ENCODE peak calls at places on chromosomes 5 and 9, in six cellular contexts. One of them, this sample, is unnamed.
A peak's percentile ranks its signal among the peaks of the same experiment; 100 is the strongest.

GRCh38 chr5:139670369-139671095 is 22.4 kb downstream of the CXXC5 start:
- DNase-seq in transverse colon: peak; percentile 76
- DNase-seq in adrenal gland: no peak
- DNase-seq in suprapubic skin: no peak
- DNase-seq in fibroblast of lung: no peak
- DNase-seq in uterus: no peak
- DNase-seq in this sample: no peak

GRCh38 chr5:150517272-150518152 is 9.6 kb downstream of the NDST1 start:
- DNase-seq in uterus: no peak
- DNase-seq in suprapubic skin: no peak
- DNase-seq in fibroblast of lung: peak; percentile 96
- DNase-seq in transverse colon: peak; percentile 91
- DNase-seq in adrenal gland: peak; percentile 87
- DNase-seq in this sample: peak; percentile 94

GRCh38 chr9:127550751-127551150 is 61.3 kb upstream of the STXBP1 start:
- DNase-seq in suprapubic skin: no peak
- DNase-seq in fibroblast of lung: no peak
- DNase-seq in adrenal gland: peak; percentile 54
- DNase-seq in transverse colon: peak; percentile 24
- DNase-seq in uterus: no peak
- DNase-seq in this sample: no peak

GRCh38 chr9:34559616-34560546 is 29.6 kb downstream of the CNTFR start:
- DNase-seq in suprapubic skin: no peak
- DNase-seq in adrenal gland: peak; percentile 63
- DNase-seq in uterus: no peak
- DNase-seq in transverse colon: peak; percentile 60
- DNase-seq in fibroblast of lung: peak; percentile 59
- DNase-seq in this sample: no peak

GRCh38 chr5:143352691-143353090 is 50.8 kb downstream of the NR3C1 start:
- DNase-seq in fibroblast of lung: no peak
- DNase-seq in adrenal gland: no peak
- DNase-seq in suprapubic skin: no peak
- DNase-seq in transverse colon: no peak
- DNase-seq in uterus: no peak
- DNase-seq in this sample: no peak

GRCh38 chr9:21153688-21154608 is 12.3 kb upstream of the IFNW1 start:
- DNase-seq in adrenal gland: peak; percentile 18
- DNase-seq in transverse colon: no peak
- DNase-seq in uterus: no peak
- DNase-seq in suprapubic skin: no peak
- DNase-seq in fibroblast of lung: peak; percentile 15
- DNase-seq in this sample: no peak

GRCh38 chr9:113593682-113594281 is 130.3 kb downstream of the RGS3 start:
- DNase-seq in fibroblast of lung: peak; percentile 96
- DNase-seq in suprapubic skin: peak; percentile 96
- DNase-seq in transverse colon: peak; percentile 76
- DNase-seq in adrenal gland: peak; percentile 98
- DNase-seq in uterus: peak; percentile 93
- DNase-seq in this sample: peak; percentile 59

GRCh38 chr5:14202462-14202861 is 59.3 kb downstream of the TRIO start:
- DNase-seq in suprapubic skin: no peak
- DNase-seq in uterus: no peak
- DNase-seq in adrenal gland: no peak
- DNase-seq in fibroblast of lung: no peak
- DNase-seq in transverse colon: peak; percentile 19
- DNase-seq in this sample: no peak

GRCh38 chr9:134550584-134550983 is 91.0 kb upstream of the COL5A1 start:
- DNase-seq in fibroblast of lung: no peak
- DNase-seq in transverse colon: no peak
- DNase-seq in adrenal gland: no peak
- DNase-seq in uterus: no peak
- DNase-seq in suprapubic skin: no peak
- DNase-seq in this sample: no peak

GRCh38 chr9:137444106-137444790 is 3.1 kb upstream of the ENTPD8 start:
- DNase-seq in suprapubic skin: peak; percentile 56
- DNase-seq in fibroblast of lung: no peak
- DNase-seq in uterus: no peak
- DNase-seq in transverse colon: no peak
- DNase-seq in adrenal gland: no peak
- DNase-seq in this sample: peak; percentile 36

GRCh38 chr9:6443661-6444060 is 30.7 kb downstream of the UHRF2 start:
- DNase-seq in adrenal gland: no peak
- DNase-seq in fibroblast of lung: no peak
- DNase-seq in transverse colon: no peak
- DNase-seq in uterus: no peak
- DNase-seq in suprapubic skin: no peak
- DNase-seq in this sample: no peak

GRCh38 chr5:141646026-141646425 is 5.2 kb downstream of the FCHSD1 start:
- DNase-seq in uterus: no peak
- DNase-seq in transverse colon: no peak
- DNase-seq in suprapubic skin: no peak
- DNase-seq in fibroblast of lung: no peak
- DNase-seq in adrenal gland: no peak
- DNase-seq in this sample: no peak

GRCh38 chr5:62306494-62307363 is 723 bp downstream of the KIF2A start:
- DNase-seq in adrenal gland: peak; percentile 47
- DNase-seq in fibroblast of lung: peak; percentile 49
- DNase-seq in transverse colon: peak; percentile 49
- DNase-seq in suprapubic skin: peak; percentile 76
- DNase-seq in uterus: peak; percentile 29
- DNase-seq in this sample: peak; percentile 54

GRCh38 chr5:158843305-158843704 is 256.4 kb downstream of the EBF1 start:
- DNase-seq in uterus: no peak
- DNase-seq in adrenal gland: no peak
- DNase-seq in suprapubic skin: no peak
- DNase-seq in transverse colon: no peak
- DNase-seq in fibroblast of lung: no peak
- DNase-seq in this sample: no peak

GRCh38 chr9:80400624-80401230 is 829.0 kb downstream of the TLE4 start:
- DNase-seq in suprapubic skin: no peak
- DNase-seq in fibroblast of lung: no peak
- DNase-seq in adrenal gland: no peak
- DNase-seq in uterus: no peak
- DNase-seq in transverse colon: no peak
- DNase-seq in this sample: no peak

GRCh38 chr5:96330532-96331140 is 102.4 kb downstream of the PCSK1 start:
- DNase-seq in adrenal gland: no peak
- DNase-seq in suprapubic skin: no peak
- DNase-seq in transverse colon: no peak
- DNase-seq in uterus: no peak
- DNase-seq in fibroblast of lung: no peak
- DNase-seq in this sample: no peak

GRCh38 chr5:80654054-80654390 is 430 bp upstream of the MSH3 start:
- DNase-seq in transverse colon: peak; percentile 62
- DNase-seq in adrenal gland: no peak
- DNase-seq in fibroblast of lung: no peak
- DNase-seq in uterus: no peak
- DNase-seq in suprapubic skin: no peak
- DNase-seq in this sample: peak; percentile 73

GRCh38 chr5:62547929-62548678 is 30.5 kb upstream of the LRRC70 start:
- DNase-seq in adrenal gland: no peak
- DNase-seq in fibroblast of lung: peak; percentile 11
- DNase-seq in transverse colon: no peak
- DNase-seq in suprapubic skin: no peak
- DNase-seq in uterus: no peak
- DNase-seq in this sample: no peak

GRCh38 chr5:158017433-158017832 is 158.5 kb upstream of the CLINT1 start:
- DNase-seq in transverse colon: no peak
- DNase-seq in fibroblast of lung: no peak
- DNase-seq in uterus: no peak
- DNase-seq in adrenal gland: no peak
- DNase-seq in suprapubic skin: no peak
- DNase-seq in this sample: no peak

GRCh38 chr5:84202136-84202535 is 182.5 kb downstream of the EDIL3 start:
- DNase-seq in uterus: no peak
- DNase-seq in suprapubic skin: no peak
- DNase-seq in fibroblast of lung: no peak
- DNase-seq in transverse colon: no peak
- DNase-seq in adrenal gland: no peak
- DNase-seq in this sample: no peak

GRCh38 chr5:78677777-78678668 is 29.5 kb upstream of the LHFPL2 start:
- DNase-seq in uterus: peak; percentile 85
- DNase-seq in transverse colon: peak; percentile 40
- DNase-seq in fibroblast of lung: peak; percentile 99
- DNase-seq in suprapubic skin: peak; percentile 79
- DNase-seq in adrenal gland: peak; percentile 24
- DNase-seq in this sample: no peak

GRCh38 chr5:17169507-17169906 is 47.9 kb upstream of the BASP1 start:
- DNase-seq in fibroblast of lung: peak; percentile 88
- DNase-seq in uterus: no peak
- DNase-seq in adrenal gland: no peak
- DNase-seq in transverse colon: no peak
- DNase-seq in suprapubic skin: no peak
- DNase-seq in this sample: no peak

GRCh38 chr9:136275655-136276429 is 28.1 kb downstream of the CCDC187 start:
- DNase-seq in fibroblast of lung: no peak
- DNase-seq in suprapubic skin: no peak
- DNase-seq in adrenal gland: no peak
- DNase-seq in uterus: no peak
- DNase-seq in transverse colon: no peak
- DNase-seq in this sample: no peak

GRCh38 chr9:93893899-93894690 is 61.1 kb downstream of the BARX1 start:
- DNase-seq in fibroblast of lung: no peak
- DNase-seq in adrenal gland: no peak
- DNase-seq in suprapubic skin: peak; percentile 45
- DNase-seq in uterus: no peak
- DNase-seq in transverse colon: peak; percentile 49
- DNase-seq in this sample: peak; percentile 37

GRCh38 chr5:73673161-73673591 is 47.2 kb downstream of the ARHGEF28 start:
- DNase-seq in fibroblast of lung: peak; percentile 92
- DNase-seq in transverse colon: no peak
- DNase-seq in uterus: no peak
- DNase-seq in adrenal gland: no peak
- DNase-seq in suprapubic skin: no peak
- DNase-seq in this sample: no peak

DNA sequence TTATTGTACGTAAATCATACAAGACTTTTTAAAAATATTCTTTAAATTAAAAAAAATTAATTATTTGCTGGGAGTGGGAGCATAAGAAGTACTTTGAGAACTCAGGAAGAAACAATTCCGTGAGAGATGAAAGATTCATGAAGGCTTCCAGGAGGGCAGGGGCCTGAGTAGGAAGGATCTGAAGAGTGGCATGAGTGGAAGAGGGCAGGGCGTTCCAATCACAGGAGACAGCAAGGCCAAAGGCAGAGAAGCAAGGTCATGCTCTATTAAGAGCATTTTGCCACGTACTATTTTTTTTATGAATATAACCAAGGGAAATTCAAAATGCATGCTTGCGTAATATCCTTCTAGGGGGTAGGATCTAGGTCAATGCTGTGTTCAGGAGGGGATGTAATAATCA is 265.5 kb downstream of the ZNF608 start:
- DNase-seq in transverse colon: no peak
- DNase-seq in suprapubic skin: no peak
- DNase-seq in uterus: no peak
- DNase-seq in adrenal gland: no peak
- DNase-seq in fibroblast of lung: no peak
- DNase-seq in this sample: no peak
- H3K9me3 ChIP-seq in transverse colon: no peaks in the 10 kb centered on the region
- H3K9me3 ChIP-seq in suprapubic skin: no peaks in the 10 kb centered on the region
- H3K9me3 ChIP-seq in uterus: no peaks in the 10 kb centered on the region
- H3K9me3 ChIP-seq in adrenal gland: no peaks in the 10 kb centered on the region
- H3K9me3 ChIP-seq in fibroblast of lung: no peaks in the 10 kb centered on the region
- H3K9me3 ChIP-seq in this sample: no peaks in the 10 kb centered on the region

GRCh38 chr9:111978616-111979015 is 82.0 kb downstream of the UGCG start:
- DNase-seq in adrenal gland: no peak
- DNase-seq in suprapubic skin: no peak
- DNase-seq in fibroblast of lung: no peak
- DNase-seq in transverse colon: no peak
- DNase-seq in uterus: no peak
- DNase-seq in this sample: no peak

GRCh38 chr9:111974092-111974681 is 77.6 kb downstream of the UGCG start:
- DNase-seq in uterus: no peak
- DNase-seq in suprapubic skin: no peak
- DNase-seq in transverse colon: no peak
- DNase-seq in adrenal gland: peak; percentile 69
- DNase-seq in fibroblast of lung: peak; percentile 58
- DNase-seq in this sample: no peak

GRCh38 chr9:111979561-111979960 is 82.9 kb downstream of the UGCG start:
- DNase-seq in uterus: no peak
- DNase-seq in adrenal gland: no peak
- DNase-seq in suprapubic skin: no peak
- DNase-seq in fibroblast of lung: no peak
- DNase-seq in transverse colon: no peak
- DNase-seq in this sample: no peak

GRCh38 chr9:111980398-111980797 is 83.8 kb downstream of the UGCG start:
- DNase-seq in uterus: no peak
- DNase-seq in adrenal gland: no peak
- DNase-seq in suprapubic skin: no peak
- DNase-seq in transverse colon: no peak
- DNase-seq in fibroblast of lung: no peak
- DNase-seq in this sample: no peak

GRCh38 chr9:111975709-111976108 is 79.1 kb downstream of the UGCG start:
- DNase-seq in fibroblast of lung: no peak
- DNase-seq in suprapubic skin: no peak
- DNase-seq in uterus: no peak
- DNase-seq in transverse colon: peak; percentile 67
- DNase-seq in adrenal gland: peak; percentile 64
- DNase-seq in this sample: peak; percentile 72
- TF ChIP-seq CTCF in fibroblast of lung: no peak
- TF ChIP-seq CTCF in suprapubic skin: no peak
- TF ChIP-seq CTCF in uterus: no peak
- TF ChIP-seq CTCF in transverse colon: peak; percentile 19
- TF ChIP-seq CTCF in adrenal gland: peak; percentile 22
- TF ChIP-seq CTCF in this sample: no peak

GRCh38 chr5:180853121-180853520 is 8.0 kb downstream of the ZFP62 start:
- DNase-seq in suprapubic skin: no peak
- DNase-seq in transverse colon: no peak
- DNase-seq in uterus: no peak
- DNase-seq in fibroblast of lung: no peak
- DNase-seq in adrenal gland: no peak
- DNase-seq in this sample: no peak
- H3K9me3 ChIP-seq in suprapubic skin: no peaks in the 10 kb centered on the region
- H3K9me3 ChIP-seq in transverse colon: peaks cover 11% of the 10 kb centered on the region
- H3K9me3 ChIP-seq in uterus: peaks cover 10% of the 10 kb centered on the region
- H3K9me3 ChIP-seq in fibroblast of lung: peaks cover 13% of the 10 kb centered on the region
- H3K9me3 ChIP-seq in adrenal gland: no peaks in the 10 kb centered on the region
- H3K9me3 ChIP-seq in this sample: peaks cover 36% of the 10 kb centered on the region

GRCh38 chr9:98216391-98216790 is 24.0 kb upstream of the CORO2A start:
- DNase-seq in suprapubic skin: no peak
- DNase-seq in adrenal gland: no peak
- DNase-seq in transverse colon: no peak
- DNase-seq in fibroblast of lung: no peak
- DNase-seq in uterus: no peak
- DNase-seq in this sample: no peak

GRCh38 chr9:98215266-98215665 is 22.8 kb upstream of the CORO2A start:
- DNase-seq in transverse colon: no peak
- DNase-seq in uterus: no peak
- DNase-seq in fibroblast of lung: peak; percentile 11
- DNase-seq in suprapubic skin: no peak
- DNase-seq in adrenal gland: no peak
- DNase-seq in this sample: no peak

GRCh38 chr9:98214811-98215210 is 22.4 kb upstream of the CORO2A start:
- DNase-seq in adrenal gland: peak; percentile 74
- DNase-seq in transverse colon: no peak
- DNase-seq in uterus: no peak
- DNase-seq in fibroblast of lung: no peak
- DNase-seq in suprapubic skin: no peak
- DNase-seq in this sample: no peak

GRCh38 chr9:98217255-98217654 is 24.8 kb upstream of the CORO2A start:
- DNase-seq in transverse colon: no peak
- DNase-seq in adrenal gland: no peak
- DNase-seq in uterus: no peak
- DNase-seq in suprapubic skin: no peak
- DNase-seq in fibroblast of lung: no peak
- DNase-seq in this sample: no peak

GRCh38 chr9:98215821-98216220 is 23.4 kb upstream of the CORO2A start:
- DNase-seq in suprapubic skin: no peak
- DNase-seq in adrenal gland: peak; percentile 56
- DNase-seq in fibroblast of lung: no peak
- DNase-seq in transverse colon: no peak
- DNase-seq in uterus: no peak
- DNase-seq in this sample: peak; percentile 40
- TF ChIP-seq CTCF in suprapubic skin: no peak
- TF ChIP-seq CTCF in adrenal gland: peak; percentile 64
- TF ChIP-seq CTCF in fibroblast of lung: peak; percentile 53
- TF ChIP-seq CTCF in transverse colon: peak; percentile 22
- TF ChIP-seq CTCF in uterus: no peak
- TF ChIP-seq CTCF in this sample: no peak